ENCODE peak calls at places on chromosomes 16 and 17, in seven cellular contexts. N is GM12891, I is ovary, U is adrenal gland, X is HCT116, K is heart left ventricle, L is uterus. W is an unnamed sample.

GRCh38 chr17:8846768-8847211 is 20.7 kb downstream of the PIK3R6 start:
- DNase-seq in U (no peak), N (no peak), L (no peak), X (peak), K (peak), I (no peak), W (peak)

GRCh38 chr17:2723505-2723996 is 12.0 kb upstream of the CLUH start:
- DNase-seq in N (no peak), I (no peak), L (no peak), X (no peak), K (no peak), U (no peak), W (no peak)

GRCh38 chr16:86531193-86531550 is 20.8 kb downstream of the FOXF1 start:
- DNase-seq in U (peak), K (peak), N (no peak), I (peak), L (peak), X (no peak), W (no peak)

GRCh38 chr17:46764709-46765401 is 53.6 kb downstream of the WNT3 start:
- DNase-seq in L (no peak), N (no peak), U (peak), K (peak), I (no peak), X (no peak), W (peak)

GRCh38 chr17:9226130-9226793 is 205.0 kb downstream of the NTN1 start:
- DNase-seq in I (no peak), X (no peak), N (no peak), U (no peak), L (no peak), K (no peak), W (no peak)

GRCh38 chr16:66677179-66677578 is 19.4 kb downstream of the CMTM4 start:
- DNase-seq in U (no peak), I (no peak), K (no peak), L (no peak), N (no peak), X (no peak), W (no peak)

GRCh38 chr16:5900046-5900445 is 802.5 kb upstream of the EEF2KMT start:
- DNase-seq in X (no peak), U (no peak), L (no peak), N (no peak), I (no peak), K (no peak), W (no peak)

GRCh38 chr17:22217135-22217534 is 524.8 kb downstream of the KCNJ18 start:
- DNase-seq in K (no peak), U (no peak), N (no peak), I (no peak), X (no peak), L (no peak), W (no peak)

GRCh38 chr16:17062676-17063075 is 408.1 kb downstream of the XYLT1 start:
- DNase-seq in X (no peak), K (no peak), N (no peak), U (no peak), L (no peak), I (no peak), W (no peak)

GRCh38 chr16:31363721-31364120 is 8.7 kb downstream of the ITGAX start:
- DNase-seq in X (no peak), U (no peak), I (no peak), K (no peak), L (no peak), N (no peak), W (no peak)

GRCh38 chr17:2792541-2793169 is 3.6 kb upstream of the RAP1GAP2 start:
- DNase-seq in U (no peak), N (no peak), L (no peak), I (no peak), K (no peak), X (no peak), W (no peak)

GRCh38 chr17:47889734-47890529 is 6.1 kb upstream of the SP2 start:
- DNase-seq in N (peak), U (peak), K (peak), L (peak), I (peak), X (peak), W (peak)

GRCh38 chr16:56013962-56014552 is 138.9 kb upstream of the CES5A start:
- DNase-seq in U (peak), L (no peak), K (peak), I (no peak), N (no peak), X (peak), W (peak)

GRCh38 chr16:11613381-11614303 is 26.9 kb upstream of the LITAF start:
- DNase-seq in K (peak), N (no peak), I (no peak), U (peak), X (no peak), L (no peak), W (no peak)

GRCh38 chr16:68298907-68299515 is 11.7 kb downstream of the SLC7A6OS start:
- DNase-seq in K (peak), X (no peak), U (peak), I (no peak), L (peak), N (no peak), W (no peak)

GRCh38 chr17:4499431-4500187 is 928 bp downstream of the SPNS2 start:
- DNase-seq in I (no peak), L (no peak), U (no peak), X (no peak), N (no peak), K (no peak), W (no peak)

GRCh38 chr17:64767269-64767997 is 105.3 kb upstream of the SMURF2 start:
- DNase-seq in N (no peak), I (no peak), L (no peak), K (no peak), X (no peak), U (no peak), W (no peak)

GRCh38 chr17:45248132-45248936 is 13.6 kb downstream of the SPATA32 start:
- DNase-seq in K (no peak), X (no peak), I (no peak), U (no peak), N (peak), L (no peak), W (no peak)

GRCh38 chr16:2244301-2244700 is 7.1 kb downstream of the ECI1 start:
- DNase-seq in X (no peak), K (no peak), U (no peak), I (no peak), L (no peak), N (no peak), W (no peak)

GRCh38 chr17:78522031-78522809 is 55.0 kb downstream of the DNAH17 start:
- DNase-seq in L (no peak), X (no peak), I (no peak), U (no peak), N (no peak), K (no peak), W (no peak)

GRCh38 chr16:1493746-1494094 is 560 bp downstream of the TELO2 start:
- DNase-seq in X (no peak), U (no peak), I (no peak), N (peak), K (no peak), L (no peak), W (peak)

GRCh38 chr17:81460856-81461460 is 51.6 kb downstream of the ACTG1 start:
- DNase-seq in L (no peak), K (no peak), I (no peak), X (no peak), U (no peak), N (no peak), W (no peak)

GRCh38 chr16:51592535-51592934 is 441.5 kb upstream of the SALL1 start:
- DNase-seq in X (no peak), U (no peak), K (no peak), L (no peak), N (no peak), I (no peak), W (no peak)

GRCh38 chr17:62931101-62931500 is 34.9 kb upstream of the TANC2 start:
- DNase-seq in L (no peak), I (no peak), U (no peak), K (no peak), N (no peak), X (no peak), W (no peak)

GRCh38 chr17:15263206-15263579 is 1.9 kb downstream of the PMP22 start:
- DNase-seq in X (no peak), L (peak), K (peak), I (peak), N (no peak), U (peak), W (peak)

GRCh38 chr17:15261818-15262290 is 3.3 kb downstream of the PMP22 start:
- DNase-seq in U (no peak), I (no peak), L (peak), X (no peak), N (no peak), K (no peak), W (no peak)

GRCh38 chr17:15261063-15261817 is 3.9 kb downstream of the PMP22 start:
- DNase-seq in L (peak), X (no peak), U (peak), I (peak), K (peak), N (no peak), W (peak)

GRCh38 chr17:15263680-15264079 is 1.4 kb downstream of the PMP22 start:
- DNase-seq in I (no peak), X (no peak), K (no peak), L (no peak), U (no peak), N (no peak), W (no peak)

GRCh38 chr17:15262291-15263205 is 2.6 kb downstream of the PMP22 start:
- DNase-seq in I (peak), L (peak), N (no peak), X (peak), K (peak), U (peak), W (peak)
- TF ChIP-seq POLR2A in I (peak), L (peak), N (no peak), X (peak), K (peak), U (peak), W (peak)

DNA sequence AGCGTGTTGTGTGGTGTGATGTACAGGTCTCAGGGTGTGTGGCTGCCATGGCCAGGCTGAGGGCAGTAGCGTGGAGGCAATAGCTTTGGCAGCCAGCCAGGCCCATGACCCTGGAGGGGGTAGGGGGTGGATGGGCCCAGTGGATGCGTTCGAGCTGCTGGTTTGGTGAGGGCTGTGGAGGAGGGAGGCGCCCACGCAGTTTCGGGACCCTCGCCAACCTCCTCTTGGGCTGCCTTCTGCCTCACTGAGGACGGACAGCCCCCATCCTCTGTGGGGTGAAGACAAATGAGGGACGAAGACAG is 238.6 kb upstream of the GSE1 start:
- DNase-seq in X (no peak), I (no peak), K (no peak), L (no peak), U (peak), N (no peak), W (no peak)
- TF ChIP-seq POLR2A in X (no peak), I (no peak), K (no peak), L (no peak), U (no peak), N (no peak), W (no peak)

GRCh38 chr16:23757937-23758619 is 3.3 kb downstream of the CHP2 start:
- DNase-seq in U (no peak), K (no peak), I (no peak), X (no peak), N (no peak), L (no peak), W (no peak)
- TF ChIP-seq POLR2A in U (no peak), K (no peak), I (no peak), X (no peak), N (no peak), L (no peak), W (no peak)

DNA sequence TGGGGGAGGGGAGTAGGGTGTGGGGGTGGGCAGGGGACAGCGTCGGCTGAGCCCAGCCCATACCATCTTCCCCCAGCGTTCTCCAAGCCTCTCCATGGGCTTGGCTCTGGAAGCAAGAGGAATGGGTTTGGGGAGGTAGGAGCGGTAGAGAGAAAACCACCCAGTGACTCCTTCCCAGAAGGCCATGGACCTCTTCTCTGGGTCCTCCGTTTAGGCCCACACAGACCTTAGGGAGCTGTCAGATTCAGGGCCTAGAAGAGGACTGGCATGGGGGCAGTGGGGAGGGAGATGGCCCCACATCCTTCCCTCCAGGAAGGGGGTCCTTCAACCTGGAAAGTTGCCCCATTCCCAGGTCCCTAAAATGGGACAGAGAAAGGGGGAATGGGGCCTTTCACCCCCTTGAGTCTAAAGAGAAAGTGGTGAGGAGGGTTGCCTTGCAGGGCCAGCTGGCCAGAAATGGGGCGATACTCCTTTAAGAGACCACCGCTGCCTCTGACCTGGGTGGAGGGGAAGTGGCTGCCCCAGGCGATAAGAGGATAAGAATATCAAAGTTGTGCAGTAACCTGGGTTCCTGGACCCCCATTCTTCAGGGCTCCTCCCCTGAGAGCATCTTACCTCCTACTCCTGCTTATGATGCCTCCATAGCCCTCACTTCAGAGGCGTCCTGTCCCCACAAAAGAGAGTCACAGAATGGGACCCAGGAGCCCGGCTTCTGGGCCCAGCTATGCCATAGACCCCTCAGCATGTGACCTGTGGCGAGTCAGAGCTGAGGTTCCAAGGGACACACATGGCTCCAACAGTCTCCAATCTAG is 5.0 kb upstream of the TSPOAP1 start:
- DNase-seq in X (no peak), U (no peak), N (no peak), K (no peak), I (no peak), L (no peak), W (no peak)
- TF ChIP-seq POLR2A in X (no peak), U (no peak), N (no peak), K (no peak), I (no peak), L (no peak), W (no peak)

DNA sequence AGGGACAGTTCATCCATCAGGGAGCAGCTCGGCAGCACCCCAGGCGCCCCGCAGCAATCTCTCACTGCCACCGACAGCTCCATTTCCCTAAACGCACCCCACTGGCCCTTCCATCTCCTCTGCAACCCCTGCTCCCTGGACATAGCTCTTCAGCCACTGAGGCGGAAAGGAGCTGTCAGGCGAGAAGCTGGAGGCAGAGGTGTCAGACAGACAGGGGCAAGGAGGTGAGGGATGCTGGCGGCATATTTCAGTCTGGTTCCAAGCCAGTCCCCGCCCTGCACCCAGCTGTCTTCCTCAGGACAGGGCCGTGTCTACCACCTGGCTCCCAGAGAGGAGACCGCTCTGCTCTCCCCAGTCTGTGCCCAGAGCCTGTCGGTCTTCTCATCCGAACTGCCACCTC is 9.7 kb downstream of the ACLY start:
- DNase-seq in U (no peak), X (no peak), N (no peak), I (no peak), L (no peak), K (no peak), W (no peak)
- TF ChIP-seq POLR2A in U (no peak), X (no peak), N (no peak), I (no peak), L (no peak), K (no peak), W (no peak)